ENCODE peak calls at places on chromosomes 7 and 10, in six cellular contexts. G is RWPE2, R is ovary, K is body of pancreas, Q is uterus, Z is MM.1S. V is an unnamed sample.

GRCh38 chr7:75905785-75906604 is 9.0 kb upstream of the POR start:
- DNase-seq in G (no peak), R (peak; percentile 81), K (peak; percentile 72), Q (peak; percentile 76), Z (no peak), V (no peak)

GRCh38 chr10:86651631-86652331 is 2.6 kb upstream of the OPN4 start:
- DNase-seq in G (peak; percentile 33), R (no peak), K (no peak), Q (peak; percentile 9), Z (no peak), V (no peak)

GRCh38 chr10:1159131-1160061 is 103.2 kb downstream of the WDR37 start:
- DNase-seq in G (no peak), R (peak; percentile 63), K (no peak), Q (no peak), Z (no peak), V (no peak)

GRCh38 chr7:125057974-125058373 is 128.3 kb upstream of the POT1 start:
- DNase-seq in G (no peak), R (no peak), K (no peak), Q (no peak), Z (no peak), V (no peak)

GRCh38 chr10:72542396-72542815 is 83.5 kb downstream of the MICU1 start:
- DNase-seq in G (no peak), R (no peak), K (no peak), Q (no peak), Z (no peak), V (no peak)

GRCh38 chr7:7564323-7564780 is 2.3 kb upstream of the MIOS start:
- DNase-seq in G (no peak), R (no peak), K (no peak), Q (no peak), Z (no peak), V (no peak)

GRCh38 chr7:138243430-138243829 is 167.2 kb downstream of the AKR1D1 start:
- DNase-seq in G (no peak), R (no peak), K (peak; percentile 92), Q (peak; percentile 20), Z (no peak), V (no peak)

GRCh38 chr7:45176091-45176490 is 18.5 kb downstream of the RAMP3 start:
- DNase-seq in G (peak; percentile 14), R (peak; percentile 4), K (no peak), Q (peak; percentile 3), Z (no peak), V (no peak)

GRCh38 chr10:33899578-33900531 is 565.4 kb upstream of the NRP1 start:
- DNase-seq in G (no peak), R (no peak), K (no peak), Q (no peak), Z (no peak), V (no peak)

DNA sequence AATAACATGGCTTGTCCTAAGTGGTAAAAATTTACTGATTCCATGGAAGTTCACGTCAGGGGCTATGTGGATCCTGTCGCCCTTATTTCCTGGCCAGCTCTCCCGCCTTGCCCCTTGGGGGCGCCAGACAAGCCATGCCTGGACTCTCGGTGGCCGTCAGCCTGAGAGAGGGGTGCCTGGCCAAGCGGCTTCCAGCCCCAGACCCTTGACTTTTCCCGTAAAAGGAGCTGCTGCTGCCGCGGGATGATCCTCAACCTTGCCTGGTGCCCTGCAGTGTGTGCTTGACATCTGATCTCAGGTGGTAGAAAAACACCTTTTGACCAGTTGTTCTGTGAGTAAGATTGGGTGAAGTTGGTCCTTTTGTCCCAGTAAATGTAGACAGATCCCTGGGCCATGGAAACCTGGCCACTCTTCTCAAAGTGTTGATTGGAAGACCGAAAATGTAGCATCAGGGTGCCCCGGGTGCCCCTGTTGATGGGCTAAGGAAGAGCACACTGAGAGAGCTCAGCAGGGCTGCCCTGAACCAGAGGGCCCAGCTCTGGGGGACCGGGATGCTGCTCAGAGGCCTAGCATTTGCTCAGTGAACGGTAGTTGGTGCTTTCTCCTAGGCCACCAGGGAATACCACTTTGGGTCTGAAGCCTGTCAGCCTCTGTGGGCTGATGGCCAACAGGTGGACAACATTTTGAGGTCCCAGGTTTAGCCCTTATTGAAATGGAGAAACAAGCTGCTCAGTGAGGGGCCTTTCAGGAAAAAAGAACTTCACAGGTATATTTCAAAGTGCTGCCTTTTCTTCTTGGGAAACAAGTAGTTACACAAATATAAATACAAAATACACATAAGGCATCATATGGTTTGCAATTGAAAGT is 162.5 kb downstream of the LRMDA start:
- DNase-seq in G (no peak), R (no peak), K (no peak), Q (no peak), Z (no peak), V (no peak)
- TF ChIP-seq CTCF in G (no peak), R (no peak), K (no peak), Q (no peak), Z (no peak), V (no peak)

GRCh38 chr10:100828744-100829102 is 83.3 kb downstream of the PAX2 start:
- DNase-seq in G (no peak), R (no peak), K (peak; percentile 44), Q (no peak), Z (peak; percentile 33), V (peak; percentile 76)

GRCh38 chr10:100825946-100826660 is 80.7 kb downstream of the PAX2 start:
- DNase-seq in G (no peak), R (peak; percentile 23), K (no peak), Q (no peak), Z (no peak), V (peak; percentile 62)

GRCh38 chr10:100826661-100826982 is 81.2 kb downstream of the PAX2 start:
- DNase-seq in G (no peak), R (no peak), K (no peak), Q (no peak), Z (no peak), V (no peak)

GRCh38 chr10:100827819-100828743 is 82.7 kb downstream of the PAX2 start:
- DNase-seq in G (no peak), R (peak; percentile 45), K (peak; percentile 46), Q (no peak), Z (peak; percentile 58), V (peak; percentile 78)

DNA sequence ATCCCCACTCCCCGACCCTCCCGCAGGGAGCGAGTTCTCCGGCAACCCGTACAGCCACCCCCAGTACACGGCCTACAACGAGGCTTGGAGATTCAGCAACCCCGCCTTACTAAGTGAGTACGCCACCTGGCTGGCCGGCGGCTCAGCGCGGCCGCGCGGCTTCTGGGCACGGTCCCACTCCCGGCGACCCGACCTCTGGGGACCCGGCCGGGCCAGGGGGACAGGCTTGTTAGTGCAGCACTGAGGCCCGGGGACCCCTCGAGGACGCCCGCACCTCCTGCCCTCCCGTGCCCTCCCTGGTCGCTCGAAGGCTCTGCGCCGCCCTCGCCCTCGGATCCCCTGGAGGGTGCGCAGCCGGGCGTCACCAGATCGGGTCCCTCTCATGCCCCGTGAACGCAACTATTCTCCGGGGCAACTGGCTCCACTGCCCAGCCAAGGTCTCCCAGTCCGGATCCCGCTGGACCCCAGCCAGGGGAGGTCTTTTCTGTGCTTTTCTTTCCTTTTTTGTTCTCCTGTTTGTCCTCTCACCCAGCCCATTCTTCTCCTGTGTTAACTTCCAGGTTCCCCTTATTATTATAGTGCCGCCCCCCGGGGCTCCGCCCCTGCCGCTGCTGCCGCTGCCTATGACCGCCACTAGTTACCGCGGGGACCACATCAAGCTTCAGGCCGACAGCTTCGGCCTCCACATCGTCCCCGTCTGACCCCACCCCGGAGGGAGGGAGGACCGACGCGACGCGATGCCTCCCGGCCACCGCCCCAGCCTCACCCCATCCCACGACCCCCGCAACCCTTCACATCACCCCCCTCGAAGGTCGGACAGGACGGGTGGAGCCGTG is 81.8 kb downstream of the PAX2 start:
- DNase-seq in G (no peak), R (peak; percentile 38), K (peak; percentile 59), Q (no peak), Z (no peak), V (peak; percentile 74)
- TF ChIP-seq CTCF in G (no peak), R (no peak), K (peak; percentile 49), Q (no peak), Z (no peak), V (peak; percentile 23)

GRCh38 chr7:134034652-134035051 is 92.5 kb upstream of the LRGUK start:
- DNase-seq in G (no peak), R (no peak), K (no peak), Q (no peak), Z (no peak), V (no peak)

GRCh38 chr7:134029743-134030142 is 97.4 kb upstream of the LRGUK start:
- DNase-seq in G (no peak), R (no peak), K (no peak), Q (no peak), Z (no peak), V (no peak)

GRCh38 chr7:134030460-134030865 is 96.7 kb upstream of the LRGUK start:
- DNase-seq in G (no peak), R (no peak), K (no peak), Q (no peak), Z (no peak), V (no peak)

GRCh38 chr7:134028853-134029252 is 98.3 kb upstream of the LRGUK start:
- DNase-seq in G (no peak), R (no peak), K (no peak), Q (no peak), Z (no peak), V (no peak)

DNA sequence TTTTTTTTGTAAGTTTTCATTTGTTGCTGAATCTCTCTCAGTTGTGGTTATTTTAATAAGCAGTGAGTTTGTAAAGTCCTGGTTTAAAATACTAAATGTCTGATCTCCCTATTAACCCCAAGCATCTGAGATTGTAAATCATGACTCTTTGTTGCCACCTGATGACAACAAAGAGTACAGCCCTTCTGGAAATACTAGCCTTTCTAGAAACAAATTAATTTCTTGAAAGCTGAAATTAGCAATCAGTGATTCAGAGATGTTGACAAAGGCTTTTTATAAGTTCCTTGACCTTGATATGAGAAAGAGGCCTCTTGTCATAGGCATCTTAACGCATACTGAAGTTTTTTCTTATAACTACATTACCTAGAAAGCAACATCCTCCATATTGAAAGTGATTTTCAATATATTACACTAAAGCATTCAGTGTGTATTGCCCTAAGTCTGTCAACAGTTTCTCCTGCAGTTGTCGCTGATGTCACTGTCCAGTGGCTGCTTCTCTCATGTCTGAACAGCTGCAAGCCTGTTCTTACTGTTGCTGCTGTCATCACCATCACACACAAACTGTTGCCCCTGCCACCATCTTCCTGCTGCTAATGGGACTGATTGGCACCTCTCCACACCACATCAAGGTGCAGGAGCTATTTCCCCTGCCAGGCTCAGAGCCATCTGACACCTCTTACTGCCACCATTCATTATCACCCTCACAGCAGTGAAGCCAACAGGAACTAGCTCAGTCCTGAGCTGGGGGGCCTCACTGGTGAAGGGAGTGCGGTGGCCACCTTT is 95.1 kb upstream of the LRGUK start:
- DNase-seq in G (no peak), R (no peak), K (no peak), Q (no peak), Z (no peak), V (no peak)
- TF ChIP-seq CTCF in G (peak; percentile 32), R (no peak), K (no peak), Q (no peak), Z (peak; percentile 41), V (no peak)

DNA sequence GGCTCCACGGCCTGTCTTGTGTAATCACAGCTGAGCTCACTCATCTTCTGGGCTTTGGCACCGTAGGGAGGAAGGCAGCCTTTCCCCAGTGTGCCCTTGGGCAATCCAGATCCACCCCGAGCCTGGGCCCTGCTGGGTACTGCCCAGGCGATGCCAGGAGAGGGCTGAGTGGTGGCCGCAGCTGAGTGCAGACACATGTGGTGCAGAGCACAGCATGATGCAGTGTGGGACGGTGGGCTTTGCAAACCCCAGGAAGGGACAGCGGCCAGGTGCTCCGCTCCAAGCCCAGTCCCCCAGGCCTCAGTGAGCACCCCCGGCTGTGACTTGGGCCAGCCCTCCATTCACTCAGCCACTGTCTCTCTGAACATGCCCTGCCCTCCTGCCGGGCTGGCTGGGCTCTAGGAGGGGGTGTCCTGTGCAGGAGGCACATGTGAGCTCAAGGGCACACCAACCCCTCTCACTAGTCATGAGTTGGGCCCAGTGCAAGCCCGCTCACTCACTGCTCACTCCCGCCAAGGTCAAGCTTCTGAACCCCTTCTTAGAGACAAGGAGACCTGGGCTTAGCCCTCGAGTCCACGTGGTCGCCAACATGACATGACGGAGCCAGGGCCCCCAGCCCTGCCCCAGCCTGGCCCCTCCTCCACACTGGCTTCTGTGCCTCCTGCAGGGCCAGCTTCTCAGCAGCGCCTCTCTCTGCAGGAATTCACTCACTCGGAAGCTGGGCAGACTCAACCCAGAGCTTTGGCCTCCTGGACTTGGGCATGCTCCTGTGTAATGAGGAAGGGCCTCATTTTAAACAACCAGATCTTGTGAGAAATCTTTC is 77.5 kb upstream of the INSIG1 start:
- DNase-seq in G (no peak), R (no peak), K (peak; percentile 56), Q (no peak), Z (no peak), V (no peak)
- TF ChIP-seq CTCF in G (no peak), R (no peak), K (no peak), Q (no peak), Z (no peak), V (no peak)